ENCODE peak calls at places on chromosomes 11 and 22, in four cellular contexts. B is ovary, V is A549, F is IMR-90. Q is an unnamed sample.

GRCh38 chr11:105975128-105975527 is 46.9 kb downstream of the MSANTD4 start:
- DNase-seq in B (no peak), V (no peak), F (peak; percentile 48), Q (no peak)

GRCh38 chr11:43576834-43577521 is 103.6 kb upstream of the HSD17B12 start:
- DNase-seq in B (peak; percentile 59), V (peak; percentile 66), F (peak; percentile 49), Q (peak; percentile 42)

GRCh38 chr11:82927264-82927880 is 25.8 kb downstream of the DDIAS start:
- DNase-seq in B (no peak), V (peak; percentile 58), F (peak; percentile 64), Q (no peak)

GRCh38 chr22:25488244-25489020 is 76.0 kb upstream of the GRK3 start:
- DNase-seq in B (peak; percentile 43), V (peak; percentile 13), F (peak; percentile 91), Q (peak; percentile 96)

GRCh38 chr11:109644158-109644557 is 222.2 kb downstream of the C11orf87 start:
- DNase-seq in B (no peak), V (no peak), F (no peak), Q (no peak)

GRCh38 chr11:69317401-69318092 is 23.6 kb downstream of the MYEOV start:
- DNase-seq in B (no peak), V (no peak), F (peak; percentile 47), Q (no peak)

GRCh38 chr22:43136255-43136654 is 6.9 kb downstream of the MCAT start:
- DNase-seq in B (no peak), V (peak; percentile 65), F (peak; percentile 30), Q (peak; percentile 27)

GRCh38 chr11:89249196-89249595 is 71.5 kb downstream of the TYR start:
- DNase-seq in B (no peak), V (no peak), F (no peak), Q (no peak)

GRCh38 chr22:28802595-28803087 is 2.3 kb upstream of the XBP1 start:
- DNase-seq in B (no peak), V (no peak), F (no peak), Q (no peak)

GRCh38 chr22:31080164-31080847 is 812 bp upstream of the SMTN start:
- DNase-seq in B (no peak), V (no peak), F (no peak), Q (no peak)

GRCh38 chr11:117916956-117917355 is 12.2 kb downstream of the TMPRSS13 start:
- DNase-seq in B (no peak), V (no peak), F (no peak), Q (no peak)

GRCh38 chr11:118295834-118296454 is 8.6 kb upstream of the CD3E start:
- DNase-seq in B (no peak), V (no peak), F (peak; percentile 12), Q (peak; percentile 15)

GRCh38 chr22:22185217-22185616 is 59.4 kb upstream of the VPREB1 start:
- DNase-seq in B (no peak), V (no peak), F (no peak), Q (no peak)

GRCh38 chr11:108562746-108563581 is 30.6 kb downstream of the EXPH5 start:
- DNase-seq in B (no peak), V (no peak), F (no peak), Q (no peak)

GRCh38 chr11:126415669-126416420 is 60.4 kb downstream of the ST3GAL4 start:
- DNase-seq in B (peak; percentile 93), V (no peak), F (no peak), Q (no peak)

GRCh38 chr11:123493393-123494063 is 63.5 kb downstream of the GRAMD1B start:
- DNase-seq in B (no peak), V (no peak), F (no peak), Q (no peak)

GRCh38 chr22:20524004-20524481 is 16.6 kb downstream of the MED15 start:
- DNase-seq in B (no peak), V (no peak), F (peak; percentile 65), Q (no peak)

GRCh38 chr22:44023404-44024287 is 456 bp upstream of the PARVB start:
- DNase-seq in B (peak; percentile 36), V (no peak), F (peak; percentile 12), Q (peak; percentile 42)

DNA sequence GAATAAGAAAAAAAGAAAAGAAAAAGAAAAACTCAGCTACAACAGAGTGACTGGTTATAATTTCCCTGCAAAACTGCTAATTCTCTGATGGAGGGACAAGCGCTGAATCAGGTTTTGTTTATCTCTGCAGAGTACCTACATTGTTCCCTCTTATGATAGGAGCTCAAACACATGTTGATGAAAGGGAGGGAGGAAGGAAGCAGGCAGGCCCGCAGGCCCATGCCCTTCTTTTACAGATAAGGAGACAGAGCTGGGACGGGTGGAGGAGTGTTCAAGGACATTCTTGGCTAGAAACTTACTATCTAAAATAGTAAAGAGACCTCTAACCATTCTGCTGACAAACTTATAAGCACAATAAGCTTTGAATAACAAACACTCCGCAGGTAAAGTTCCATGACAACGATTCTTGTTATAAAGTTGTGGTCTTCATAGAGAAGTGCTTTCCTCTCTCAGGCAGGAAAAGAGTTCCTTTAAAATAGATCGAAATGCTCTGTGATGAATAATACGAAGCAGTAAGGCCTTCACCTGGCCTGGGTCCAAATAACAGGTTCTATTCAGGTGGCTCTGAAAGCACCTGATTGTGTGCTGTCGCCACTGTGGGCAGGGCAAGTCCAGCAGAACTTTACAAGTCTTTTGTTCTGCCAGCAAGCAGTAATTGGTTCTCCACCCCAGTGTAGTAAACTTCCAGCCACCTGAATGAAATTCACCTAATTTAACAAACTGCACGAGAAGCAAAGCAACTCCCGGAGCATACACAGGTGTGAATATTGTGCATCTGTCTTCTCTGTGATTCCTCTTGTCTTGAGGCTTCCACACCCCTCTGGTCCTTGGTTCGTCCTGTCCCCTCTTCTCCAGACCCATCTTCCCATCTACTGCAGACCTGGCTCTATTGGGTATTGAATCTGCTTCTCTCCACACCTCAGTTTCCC is 15.3 kb upstream of the MICAL2 start:
- DNase-seq in B (no peak), V (no peak), F (no peak), Q (peak; percentile 81)
- H3K4me1 ChIP-seq in B (peaks cover 5% of the 10 kb centered on the region), V (peaks cover 15% of the 10 kb centered on the region), F (peaks cover 5% of the 10 kb centered on the region), Q (peaks cover 25% of the 10 kb centered on the region)

GRCh38 chr11:132263231-132263630 is 892.8 kb downstream of the NTM start:
- DNase-seq in B (no peak), V (no peak), F (no peak), Q (no peak)
- TF ChIP-seq POLR2A in B (no peak), V (no peak), F (no peak), Q (no peak)

GRCh38 chr11:2835768-2836150 is 49.8 kb downstream of the CDKN1C start:
- DNase-seq in B (no peak), V (no peak), F (no peak), Q (no peak)
- H3K4me1 ChIP-seq in B (peaks cover 8% of the 10 kb centered on the region), V (no peaks in the 10 kb centered on the region), F (peaks cover 2% of the 10 kb centered on the region), Q (peaks cover 15% of the 10 kb centered on the region)

DNA sequence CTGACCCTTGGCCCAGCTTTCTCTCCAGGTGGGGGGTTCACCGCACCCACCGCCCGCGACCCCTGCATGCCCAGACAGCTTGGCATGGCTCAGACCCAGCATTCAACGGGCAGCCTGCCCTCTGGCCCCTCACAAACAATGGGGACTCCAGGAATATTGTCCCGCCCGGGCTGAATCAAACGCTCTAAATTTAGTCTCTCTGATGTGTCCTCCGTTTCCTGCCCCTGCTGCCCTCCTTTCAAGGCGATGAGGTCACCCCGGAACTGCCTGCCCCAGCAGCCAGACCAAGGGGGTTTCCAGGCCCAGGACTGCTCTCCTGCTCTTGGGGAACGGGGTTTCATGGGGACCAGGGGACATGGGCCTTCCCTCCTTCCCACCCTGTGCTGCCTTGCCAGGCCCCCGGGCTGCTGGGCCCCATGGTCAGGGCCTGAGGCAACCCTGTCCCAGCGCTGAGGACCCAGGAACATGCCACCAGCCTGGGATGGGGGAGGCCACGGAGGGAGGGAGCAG is 10.1 kb upstream of the PDGFB start:
- DNase-seq in B (no peak), V (no peak), F (peak; percentile 79), Q (no peak)
- TF ChIP-seq POLR2A in B (no peak), V (no peak), F (no peak), Q (no peak)

DNA sequence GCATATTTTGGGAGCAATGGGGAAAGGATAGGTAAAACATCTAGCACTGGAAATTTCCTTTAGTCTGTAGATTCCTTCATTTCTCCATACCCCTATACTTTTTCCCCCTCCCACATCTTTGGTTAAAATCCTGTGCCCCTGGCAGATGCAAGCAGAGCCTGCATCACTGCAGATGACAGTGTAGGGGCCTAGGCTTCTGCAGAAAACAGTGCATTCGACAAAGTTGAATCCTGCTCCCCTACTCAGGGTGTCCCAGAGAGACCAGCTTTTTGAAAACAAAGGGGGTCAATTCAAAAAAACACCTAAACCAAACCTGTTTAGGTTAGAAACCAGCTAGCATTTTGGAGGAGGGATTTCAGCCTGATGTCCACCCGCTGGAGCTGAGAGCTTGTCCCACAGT is 43.8 kb upstream of the BLID start:
- DNase-seq in B (no peak), V (no peak), F (no peak), Q (no peak)
- H3K4me1 ChIP-seq in B (peaks cover 16% of the 10 kb centered on the region), V (peaks cover 74% of the 10 kb centered on the region), F (peaks cover 46% of the 10 kb centered on the region), Q (peaks cover 27% of the 10 kb centered on the region)

GRCh38 chr22:40951795-40952602 is 821 bp downstream of the RBX1 start:
- DNase-seq in B (no peak), V (no peak), F (peak; percentile 15), Q (no peak)
- TF ChIP-seq POLR2A in B (no peak), V (peak; percentile 24), F (no peak), Q (no peak)

DNA sequence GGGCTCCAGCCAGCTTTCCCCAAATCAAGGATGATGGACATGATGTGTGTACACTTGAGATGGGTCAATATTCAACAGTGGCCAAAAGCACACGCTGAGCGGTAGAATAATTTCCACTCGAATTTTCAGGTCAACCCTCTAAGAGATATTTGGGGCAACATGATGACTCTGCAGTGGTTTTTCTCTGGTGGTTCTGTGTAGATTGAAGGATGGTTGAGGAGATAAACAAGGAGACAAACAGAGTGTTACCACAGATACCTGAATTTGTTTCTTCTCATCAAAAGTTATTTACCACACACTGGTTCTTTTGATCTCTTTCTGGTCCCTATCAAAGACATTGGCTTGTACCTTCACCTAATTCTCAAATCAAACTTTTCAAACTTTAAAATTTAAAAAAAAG is 242.0 kb downstream of the ETS1 start:
- DNase-seq in B (no peak), V (no peak), F (no peak), Q (no peak)
- H3K4me1 ChIP-seq in B (no peaks in the 10 kb centered on the region), V (peaks cover 5% of the 10 kb centered on the region), F (peaks cover 9% of the 10 kb centered on the region), Q (peaks cover 30% of the 10 kb centered on the region)

GRCh38 chr11:37006563-37006962 is 408.5 kb upstream of the RAG2 start:
- DNase-seq in B (no peak), V (no peak), F (no peak), Q (no peak)
- TF ChIP-seq POLR2A in B (no peak), V (no peak), F (no peak), Q (no peak)

Q was measured in thyroid gland.